ENCODE peak calls at places on chromosomes 6 and 20, in six cellular contexts. J, P, I, X, M and L are unnamed samples.

GRCh38 chr6:90000864-90001731 is 106.8 kb downstream of the GJA10 start:
- DNase-seq in J (no peak), X (no peak), M (no peak), I (no peak), P (no peak), L (no peak)

GRCh38 chr6:136439514-136440186 is 110.6 kb downstream of the MAP7 start:
- DNase-seq in I (no peak), P (no peak), X (no peak), J (no peak), M (no peak), L (no peak)

GRCh38 chr20:25022680-25023079 is 30.1 kb upstream of the APMAP start:
- DNase-seq in I (peak), P (no peak), M (no peak), X (no peak), J (no peak), L (no peak)

GRCh38 chr6:162736933-162737332 is 9.2 kb downstream of the PACRG start:
- DNase-seq in J (peak), X (no peak), I (no peak), M (no peak), P (no peak), L (no peak)

GRCh38 chr6:87197547-87197946 is 42.2 kb downstream of the ZNF292 start:
- DNase-seq in X (peak), J (no peak), P (no peak), M (no peak), I (no peak), L (peak)

GRCh38 chr6:94213176-94213575 is 793.8 kb upstream of the EPHA7 start:
- DNase-seq in M (no peak), X (no peak), I (no peak), P (no peak), J (no peak), L (no peak)

GRCh38 chr20:13183005-13183404 is 38.1 kb upstream of the ISM1 start:
- DNase-seq in I (no peak), X (no peak), M (no peak), P (no peak), J (no peak), L (no peak)

GRCh38 chr6:710601-711571 is 17.9 kb upstream of the EXOC2 start:
- DNase-seq in M (peak), P (peak), I (peak), X (peak), J (peak), L (peak)

GRCh38 chr20:57291003-57291402 is 24.6 kb upstream of the BMP7 start:
- DNase-seq in M (no peak), I (peak), X (no peak), P (no peak), J (no peak), L (no peak)
- TF ChIP-seq CTCF in M (no peak), I (peak), X (no peak), P (no peak), J (peak), L (no peak)

GRCh38 chr6:13251242-13251641 is 77.1 kb downstream of the TBC1D7 start:
- DNase-seq in P (no peak), I (peak), J (no peak), X (no peak), M (no peak), L (no peak)
- TF ChIP-seq CTCF in P (no peak), I (no peak), J (peak), X (no peak), M (no peak), L (no peak)

GRCh38 chr6:47009583-47009982 is 32.5 kb downstream of the ADGRF1 start:
- DNase-seq in J (no peak), X (no peak), I (no peak), M (no peak), P (no peak), L (no peak)
- TF ChIP-seq CTCF in J (peak), X (no peak), I (peak), M (no peak), P (no peak), L (no peak)

DNA sequence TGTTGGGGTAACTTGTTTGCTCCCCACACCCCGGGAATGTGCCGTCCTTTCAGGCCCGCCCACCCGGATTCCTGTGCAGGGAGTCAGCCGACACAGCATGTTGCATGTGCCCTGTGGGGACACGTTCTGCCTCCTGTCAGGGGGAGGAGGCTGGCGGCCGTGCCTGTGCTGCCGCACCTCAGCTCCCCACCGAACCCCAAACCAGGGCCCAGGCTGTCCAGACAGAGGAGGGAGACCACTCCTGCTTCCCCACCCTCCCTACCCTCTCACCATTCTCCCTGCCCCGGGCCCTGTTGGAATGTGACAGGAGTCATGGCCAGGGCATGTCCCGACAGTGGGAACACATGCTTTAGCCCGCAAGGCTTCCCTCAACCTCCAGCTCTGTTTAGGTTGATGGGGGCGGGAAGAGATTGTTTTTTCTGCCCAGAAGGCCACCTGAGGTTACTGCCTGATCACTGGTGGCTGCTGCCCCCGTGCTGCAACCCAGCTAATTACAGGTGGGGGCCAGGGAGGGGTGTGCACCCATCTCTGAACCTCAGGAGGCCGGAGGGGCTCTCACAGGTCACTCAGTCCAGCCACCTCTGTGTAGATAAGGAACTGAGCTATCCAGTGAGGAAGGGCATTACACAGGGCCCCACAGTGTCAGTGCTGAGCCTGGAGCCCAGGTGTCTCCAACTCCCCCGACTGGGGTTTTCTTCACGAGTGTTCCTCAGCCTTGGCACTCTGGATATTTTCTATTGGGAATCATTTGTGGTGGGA is 13.6 kb downstream of the LRRC73 start:
- DNase-seq in M (no peak), X (peak), J (peak), P (peak), I (peak), L (peak)
- TF ChIP-seq CTCF in M (no peak), X (peak), J (peak), P (peak), I (peak), L (peak)

GRCh38 chr6:39821739-39822532 is 29.8 kb downstream of the DAAM2 start:
- DNase-seq in M (no peak), J (no peak), P (no peak), I (peak), X (no peak), L (no peak)
- TF ChIP-seq CTCF in M (no peak), J (no peak), P (no peak), I (no peak), X (no peak), L (no peak)

GRCh38 chr6:48474764-48475674 is 364.0 kb upstream of the PTCHD4 start:
- DNase-seq in M (no peak), P (peak), J (no peak), I (no peak), X (no peak), L (no peak)

GRCh38 chr6:48472121-48472520 is 361.1 kb upstream of the PTCHD4 start:
- DNase-seq in M (no peak), X (no peak), I (no peak), P (peak), J (no peak), L (no peak)

GRCh38 chr6:48472535-48472934 is 361.5 kb upstream of the PTCHD4 start:
- DNase-seq in M (no peak), X (no peak), J (no peak), P (no peak), I (no peak), L (no peak)

GRCh38 chr6:48474136-48474535 is 363.1 kb upstream of the PTCHD4 start:
- DNase-seq in P (no peak), X (no peak), M (no peak), J (no peak), I (no peak), L (no peak)

GRCh38 chr6:48476257-48476656 is 365.3 kb upstream of the PTCHD4 start:
- DNase-seq in X (no peak), I (peak), J (no peak), P (peak), M (no peak), L (no peak)
- TF ChIP-seq CTCF in X (no peak), I (peak), J (peak), P (peak), M (no peak), L (no peak)